ENCODE peak calls at places on chromosomes 1 and 21, in seven cellular contexts. One of them, this sample, is unnamed.

GRCh38 chr1:25118554-25118953 is 113.7 kb downstream of the SYF2 start:
- DNase-seq in K562: no peak
- DNase-seq in body of pancreas: no peak
- DNase-seq in PC-3: no peak
- DNase-seq in SJSA1: no peak
- DNase-seq in CD8-positive, alpha-beta memory T cell: no peak
- DNase-seq in mammary epithelial cell: no peak
- DNase-seq in this sample: no peak

GRCh38 chr1:119758584-119758983 is 10.1 kb downstream of the HMGCS2 start:
- DNase-seq in PC-3: no peak
- DNase-seq in K562: no peak
- DNase-seq in body of pancreas: no peak
- DNase-seq in mammary epithelial cell: no peak
- DNase-seq in SJSA1: no peak
- DNase-seq in CD8-positive, alpha-beta memory T cell: no peak
- DNase-seq in this sample: no peak

GRCh38 chr21:37732927-37733326 is 183.3 kb downstream of the KCNJ6 start:
- DNase-seq in body of pancreas: no peak
- DNase-seq in K562: no peak
- DNase-seq in PC-3: no peak
- DNase-seq in SJSA1: no peak
- DNase-seq in CD8-positive, alpha-beta memory T cell: no peak
- DNase-seq in mammary epithelial cell: no peak
- DNase-seq in this sample: no peak

GRCh38 chr1:9371391-9371935 is 78.8 kb downstream of the SPSB1 start:
- DNase-seq in PC-3: no peak
- DNase-seq in SJSA1: peak
- DNase-seq in body of pancreas: peak
- DNase-seq in K562: no peak
- DNase-seq in CD8-positive, alpha-beta memory T cell: no peak
- DNase-seq in mammary epithelial cell: no peak
- DNase-seq in this sample: peak

GRCh38 chr21:46142581-46143473 is 12.6 kb downstream of the FTCD start:
- DNase-seq in body of pancreas: no peak
- DNase-seq in K562: no peak
- DNase-seq in CD8-positive, alpha-beta memory T cell: peak
- DNase-seq in SJSA1: no peak
- DNase-seq in PC-3: no peak
- DNase-seq in mammary epithelial cell: no peak
- DNase-seq in this sample: no peak

GRCh38 chr1:180533571-180533987 is 25.2 kb upstream of the OVAAL start:
- DNase-seq in SJSA1: peak
- DNase-seq in K562: peak
- DNase-seq in body of pancreas: peak
- DNase-seq in mammary epithelial cell: peak
- DNase-seq in CD8-positive, alpha-beta memory T cell: peak
- DNase-seq in PC-3: peak
- DNase-seq in this sample: no peak

GRCh38 chr1:229412056-229412455 is 21.8 kb downstream of the ACTA1 start:
- DNase-seq in CD8-positive, alpha-beta memory T cell: no peak
- DNase-seq in body of pancreas: no peak
- DNase-seq in K562: no peak
- DNase-seq in mammary epithelial cell: no peak
- DNase-seq in PC-3: no peak
- DNase-seq in SJSA1: no peak
- DNase-seq in this sample: no peak

GRCh38 chr1:19640363-19641316 is 3.5 kb upstream of the NBL1 start:
- DNase-seq in CD8-positive, alpha-beta memory T cell: no peak
- DNase-seq in K562: no peak
- DNase-seq in mammary epithelial cell: peak
- DNase-seq in SJSA1: no peak
- DNase-seq in body of pancreas: no peak
- DNase-seq in PC-3: peak
- DNase-seq in this sample: no peak

GRCh38 chr1:39507230-39507928 is 15.9 kb downstream of the BMP8A start:
- DNase-seq in PC-3: peak
- DNase-seq in body of pancreas: no peak
- DNase-seq in mammary epithelial cell: no peak
- DNase-seq in CD8-positive, alpha-beta memory T cell: no peak
- DNase-seq in K562: peak
- DNase-seq in SJSA1: no peak
- DNase-seq in this sample: no peak

GRCh38 chr21:45539046-45539795 is 3.0 kb downstream of the SLC19A1 start:
- DNase-seq in SJSA1: no peak
- DNase-seq in PC-3: no peak
- DNase-seq in body of pancreas: no peak
- DNase-seq in mammary epithelial cell: no peak
- DNase-seq in K562: no peak
- DNase-seq in CD8-positive, alpha-beta memory T cell: no peak
- DNase-seq in this sample: no peak

GRCh38 chr1:155079487-155080249 is 1.0 kb downstream of the EFNA3 start:
- DNase-seq in mammary epithelial cell: no peak
- DNase-seq in CD8-positive, alpha-beta memory T cell: no peak
- DNase-seq in body of pancreas: no peak
- DNase-seq in SJSA1: no peak
- DNase-seq in PC-3: no peak
- DNase-seq in K562: peak
- DNase-seq in this sample: no peak
- H3K4me3 ChIP-seq in mammary epithelial cell: peak
- H3K4me3 ChIP-seq in CD8-positive, alpha-beta memory T cell: peak
- H3K4me3 ChIP-seq in body of pancreas: no peak
- H3K4me3 ChIP-seq in SJSA1: no peak
- H3K4me3 ChIP-seq in PC-3: peak
- H3K4me3 ChIP-seq in K562: peak
- H3K4me3 ChIP-seq in this sample: no peak

DNA sequence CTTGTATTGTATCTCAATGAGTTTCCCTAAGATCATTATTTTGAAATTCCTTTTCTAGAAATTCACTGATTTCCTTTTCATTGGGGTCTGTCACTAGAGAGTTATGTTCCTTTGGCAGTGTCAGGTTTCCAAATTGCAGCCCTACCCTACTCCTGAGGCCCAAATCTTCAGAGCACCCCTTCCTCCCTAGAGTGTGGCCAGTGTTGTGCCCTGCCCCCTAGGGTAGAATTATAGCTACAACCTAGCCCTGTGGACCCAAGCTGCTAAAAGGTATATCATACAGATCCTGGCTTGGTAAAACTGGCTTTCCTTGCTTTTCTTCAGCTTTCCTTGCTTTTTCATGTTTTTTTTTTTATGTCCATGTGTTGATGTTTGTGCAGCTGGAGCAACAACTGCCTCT is 60.7 kb downstream of the DIPK1A start:
- DNase-seq in CD8-positive, alpha-beta memory T cell: no peak
- DNase-seq in SJSA1: no peak
- DNase-seq in mammary epithelial cell: no peak
- DNase-seq in PC-3: no peak
- DNase-seq in body of pancreas: no peak
- DNase-seq in K562: no peak
- DNase-seq in this sample: no peak
- H3K4me3 ChIP-seq in CD8-positive, alpha-beta memory T cell: no peak
- H3K4me3 ChIP-seq in SJSA1: no peak
- H3K4me3 ChIP-seq in mammary epithelial cell: no peak
- H3K4me3 ChIP-seq in PC-3: no peak
- H3K4me3 ChIP-seq in body of pancreas: no peak
- H3K4me3 ChIP-seq in K562: no peak
- H3K4me3 ChIP-seq in this sample: no peak

DNA sequence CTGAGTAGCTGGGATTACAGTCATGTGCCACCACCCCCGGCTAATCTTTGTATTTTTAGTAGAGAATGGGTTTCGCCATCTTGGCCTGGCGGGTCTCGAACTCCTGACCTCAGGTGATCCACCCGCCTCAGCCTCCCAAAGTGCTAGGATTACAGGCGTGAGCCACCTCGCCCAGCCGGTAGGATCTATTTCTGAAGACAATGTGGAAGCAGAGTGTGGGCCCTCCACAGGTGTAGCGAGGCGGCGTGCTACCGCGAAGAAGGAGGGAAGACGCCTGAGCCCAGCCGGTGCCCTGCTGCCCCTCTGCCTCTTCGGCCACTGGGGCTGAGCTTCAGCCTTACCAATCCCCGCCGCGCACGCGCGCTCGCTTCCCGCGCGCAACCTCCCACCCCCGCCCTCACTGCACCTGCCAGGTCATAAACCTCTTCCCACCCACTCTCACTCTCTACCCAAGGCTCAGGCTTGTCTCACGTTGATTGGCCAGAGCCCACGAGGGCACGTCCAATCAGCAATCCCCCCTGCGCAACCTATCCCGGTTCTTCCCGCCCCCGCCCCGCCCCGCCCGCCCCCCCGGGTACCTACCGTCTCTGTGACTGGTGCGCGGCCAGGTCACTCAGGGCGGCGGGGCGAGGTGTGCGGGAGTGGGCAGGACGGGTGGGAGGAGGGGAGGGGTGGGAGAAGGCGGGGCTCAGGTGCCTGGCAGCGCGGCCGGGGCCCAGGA is 409 bp upstream of the HOOK1 start:
- DNase-seq in CD8-positive, alpha-beta memory T cell: peak
- DNase-seq in mammary epithelial cell: peak
- DNase-seq in SJSA1: no peak
- DNase-seq in body of pancreas: peak
- DNase-seq in K562: no peak
- DNase-seq in PC-3: peak
- DNase-seq in this sample: no peak
- H3K4me3 ChIP-seq in CD8-positive, alpha-beta memory T cell: peak
- H3K4me3 ChIP-seq in mammary epithelial cell: peak
- H3K4me3 ChIP-seq in SJSA1: no peak
- H3K4me3 ChIP-seq in body of pancreas: peak
- H3K4me3 ChIP-seq in K562: no peak
- H3K4me3 ChIP-seq in PC-3: peak
- H3K4me3 ChIP-seq in this sample: no peak

DNA sequence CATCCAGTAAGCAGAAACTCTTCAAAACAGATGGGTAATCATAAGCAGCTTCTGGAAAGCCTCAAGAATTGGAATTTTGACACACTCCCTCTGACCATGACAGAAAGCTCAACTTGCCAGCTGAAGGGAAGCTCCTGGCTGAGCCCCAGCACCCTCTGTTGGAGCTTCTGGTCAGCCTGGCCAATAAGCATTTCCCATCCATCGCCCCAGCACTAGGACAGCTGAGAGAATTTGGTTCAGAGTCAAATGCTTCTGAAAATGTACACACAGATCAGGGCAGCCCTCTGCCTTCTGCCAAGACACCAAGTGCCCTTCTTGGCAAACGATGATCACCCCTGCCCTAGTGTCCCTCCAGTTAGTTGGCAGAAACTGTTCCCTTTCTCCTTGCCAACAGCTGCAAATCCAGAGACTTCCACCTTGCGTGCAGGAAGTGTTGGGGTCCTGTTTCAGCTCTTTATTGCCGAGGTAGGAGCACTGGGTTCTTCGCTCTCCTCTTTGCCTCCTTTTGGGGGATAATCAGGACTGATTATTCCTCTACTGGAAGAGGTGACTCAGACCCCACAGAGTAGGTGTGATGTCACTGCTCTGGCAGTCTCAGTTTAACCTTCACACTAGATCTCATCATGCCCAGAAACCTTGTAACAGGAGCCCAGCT is 11.9 kb downstream of the PIGV start:
- DNase-seq in body of pancreas: peak
- DNase-seq in mammary epithelial cell: peak
- DNase-seq in CD8-positive, alpha-beta memory T cell: no peak
- DNase-seq in K562: peak
- DNase-seq in SJSA1: peak
- DNase-seq in PC-3: peak
- DNase-seq in this sample: no peak
- H3K4me3 ChIP-seq in body of pancreas: no peak
- H3K4me3 ChIP-seq in mammary epithelial cell: no peak
- H3K4me3 ChIP-seq in CD8-positive, alpha-beta memory T cell: peak
- H3K4me3 ChIP-seq in K562: no peak
- H3K4me3 ChIP-seq in SJSA1: no peak
- H3K4me3 ChIP-seq in PC-3: peak
- H3K4me3 ChIP-seq in this sample: no peak